ENCODE peak calls at places on chromosome 18, in eight cellular contexts. T is brain microvascular endothelial cell; U is stimulated activated naive CD4-positive, alpha-beta T cell; G is activated effector memory CD4-positive, alpha-beta T cell treated with Interleukin-2 at 50 U/mL for 16 hours; D is fibroblast of the conjunctiva; R is foreskin fibroblast; I is HAP-1; J is H7. E is an unnamed sample.

GRCh38 chr18:11859903-11860407 is 8.7 kb downstream of the CHMP1B start:
- DNase-seq in J (no peak), G (no peak), R (peak; percentile 80), U (no peak), T (peak; percentile 91), I (no peak), D (no peak), E (no peak)

GRCh38 chr18:36629095-36629604 is 199.7 kb downstream of the TPGS2 start:
- DNase-seq in G (no peak), R (no peak), D (no peak), U (no peak), T (no peak), J (no peak), I (no peak), E (no peak)

GRCh38 chr18:56715121-56715520 is 64.0 kb downstream of the WDR7 start:
- DNase-seq in D (no peak), I (no peak), R (no peak), U (no peak), J (no peak), T (no peak), G (no peak), E (no peak)

GRCh38 chr18:10739152-10739551 is 213.3 kb downstream of the NAPG start:
- DNase-seq in G (no peak), R (no peak), J (no peak), T (no peak), I (no peak), D (peak; percentile 8), U (no peak), E (no peak)

GRCh38 chr18:29849145-29849544 is 1193.4 kb downstream of the DSC3 start:
- DNase-seq in D (no peak), J (no peak), I (no peak), R (no peak), U (no peak), T (no peak), G (no peak), E (no peak)

GRCh38 chr18:23838801-23839366 is 149.6 kb downstream of the LAMA3 start:
- DNase-seq in R (peak; percentile 84), D (no peak), I (no peak), T (no peak), U (no peak), J (no peak), G (no peak), E (no peak)

GRCh38 chr18:2442726-2443275 is 128.5 kb downstream of the METTL4 start:
- DNase-seq in I (no peak), T (no peak), D (no peak), G (no peak), U (no peak), J (no peak), R (peak; percentile 31), E (no peak)

GRCh38 chr18:61901334-61901986 is 8.7 kb upstream of the RNF152 start:
- DNase-seq in U (peak; percentile 7), J (peak; percentile 80), G (peak; percentile 8), I (peak; percentile 66), R (peak; percentile 62), T (no peak), D (peak; percentile 26), E (no peak)

GRCh38 chr18:5998166-5998881 is 103.0 kb upstream of the TMEM200C start:
- DNase-seq in T (no peak), U (no peak), R (no peak), J (no peak), G (no peak), I (no peak), D (no peak), E (no peak)

GRCh38 chr18:49340446-49340845 is 120.0 kb downstream of the DYM start:
- DNase-seq in D (peak; percentile 4), J (no peak), U (no peak), T (peak; percentile 18), I (no peak), R (peak; percentile 43), G (no peak), E (no peak)

GRCh38 chr18:13184396-13184795 is 34.2 kb upstream of the LDLRAD4 start:
- DNase-seq in J (no peak), T (no peak), U (no peak), R (no peak), G (no peak), D (no peak), I (no peak), E (no peak)

GRCh38 chr18:26802330-26803200 is 62.9 kb downstream of the AQP4 start:
- DNase-seq in T (no peak), D (no peak), J (no peak), G (no peak), R (no peak), U (no peak), I (no peak), E (no peak)

GRCh38 chr18:78908462-78908861 is 71.2 kb upstream of the SALL3 start:
- DNase-seq in J (no peak), I (no peak), G (no peak), D (no peak), T (no peak), U (no peak), R (no peak), E (no peak)

GRCh38 chr18:6328624-6329016 is 86.1 kb downstream of the L3MBTL4 start:
- DNase-seq in D (no peak), R (no peak), J (no peak), T (no peak), G (no peak), I (no peak), U (no peak), E (no peak)

GRCh38 chr18:62152844-62153243 is 34.0 kb downstream of the PIGN start:
- DNase-seq in G (no peak), R (no peak), I (no peak), T (no peak), J (peak; percentile 3), D (no peak), U (no peak), E (no peak)

GRCh38 chr18:58687871-58688308 is 16.6 kb downstream of the MALT1 start:
- DNase-seq in G (peak; percentile 44), J (no peak), I (no peak), T (no peak), U (peak; percentile 53), D (no peak), R (no peak), E (peak; percentile 26)

GRCh38 chr18:79512461-79513380 is 117.0 kb downstream of the NFATC1 start:
- DNase-seq in R (no peak), I (peak; percentile 6), T (no peak), D (no peak), G (no peak), U (no peak), J (peak; percentile 69), E (no peak)

GRCh38 chr18:319745-320144 is 51.9 kb upstream of the THOC1 start:
- DNase-seq in U (no peak), T (no peak), J (no peak), G (no peak), I (no peak), R (no peak), D (no peak), E (no peak)

GRCh38 chr18:74489631-74490030 is 6.5 kb upstream of the CNDP2 start:
- DNase-seq in D (no peak), I (no peak), J (no peak), T (peak; percentile 19), G (no peak), U (no peak), R (peak; percentile 49), E (no peak)

GRCh38 chr18:63511285-63511684 is 30.9 kb upstream of the SERPINB12 start:
- DNase-seq in D (peak; percentile 12), I (peak; percentile 54), T (peak; percentile 27), U (no peak), R (peak; percentile 73), J (peak; percentile 22), G (no peak), E (no peak)

GRCh38 chr18:49212819-49213218 is 247.6 kb downstream of the DYM start:
- DNase-seq in G (no peak), J (no peak), I (no peak), R (peak; percentile 59), U (no peak), T (peak; percentile 28), D (peak; percentile 56), E (no peak)

GRCh38 chr18:8423051-8423558 is 186.1 kb upstream of the RAB12 start:
- DNase-seq in G (no peak), R (peak; percentile 71), D (peak; percentile 5), T (peak; percentile 64), J (no peak), U (no peak), I (no peak), E (no peak)